ENCODE peak calls at places on chromosome X, in five cellular contexts. V, D, H, U and S are unnamed samples. For H3K27me3, the result is how much of the 10 kb centered on the place peaks cover.

GRCh38 chrX:78517124-78517523 is 142.0 kb downstream of the RTL3 start:
- DNase-seq in V (no peak), D (no peak), H (no peak), U (no peak), S (no peak)

GRCh38 chrX:114675365-114675764 is 91.5 kb downstream of the HTR2C start:
- DNase-seq in V (no peak), D (no peak), H (no peak), U (no peak), S (no peak)

GRCh38 chrX:93673056-93673868 is at the start of gene NAP1L3:
- DNase-seq in V (peak), D (peak), H (no peak), U (peak), S (no peak)

GRCh38 chrX:51332188-51332942 is at the start of gene NUDT10:
- DNase-seq in V (peak), D (peak), H (no peak), U (peak), S (no peak)

GRCh38 chrX:47574609-47575325 is 7.5 kb upstream of the TIMP1 start:
- DNase-seq in V (no peak), D (no peak), H (no peak), U (no peak), S (no peak)

GRCh38 chrX:121869876-121870477 is 822.6 kb downstream of the GLUD2 start:
- DNase-seq in V (no peak), D (no peak), H (no peak), U (no peak), S (no peak)

GRCh38 chrX:128739539-128739938 is 687.3 kb upstream of the ACTRT1 start:
- DNase-seq in V (no peak), D (no peak), H (no peak), U (no peak), S (no peak)

GRCh38 chrX:106952988-106953387 is 32.8 kb downstream of the CLDN2 start:
- DNase-seq in V (no peak), D (no peak), H (no peak), U (no peak), S (no peak)

GRCh38 chrX:118577041-118577440 is 81.4 kb downstream of the DOCK11 start:
- DNase-seq in V (no peak), D (peak), H (no peak), U (no peak), S (no peak)

GRCh38 chrX:39301041-39301440 is 499.8 kb downstream of the MID1IP1 start:
- DNase-seq in V (no peak), D (no peak), H (no peak), U (no peak), S (peak)

GRCh38 chrX:136210243-136210642 is 41.0 kb downstream of the MAP7D3 start:
- DNase-seq in V (no peak), D (no peak), H (no peak), U (no peak), S (no peak)

GRCh38 chrX:1582686-1583437 is 8.5 kb upstream of the AKAP17A start:
- DNase-seq in V (no peak), D (no peak), H (no peak), U (no peak), S (no peak)

GRCh38 chrX:21666679-21667078 is 8.5 kb upstream of the KLHL34 start:
- DNase-seq in V (no peak), D (no peak), H (no peak), U (no peak), S (no peak)

GRCh38 chrX:110509778-110510510 is 151.3 kb downstream of the RTL9 start:
- DNase-seq in V (no peak), D (no peak), H (no peak), U (no peak), S (no peak)

GRCh38 chrX:63128509-63128908 is 222.6 kb downstream of the SPIN4 start:
- DNase-seq in V (no peak), D (no peak), H (no peak), U (no peak), S (peak)

GRCh38 chrX:68748030-68748429 is 80.8 kb upstream of the EFNB1 start:
- DNase-seq in V (no peak), D (no peak), H (no peak), U (no peak), S (no peak)
- H3K27ac ChIP-seq in V (no peak), D (no peak), H (no peak), U (no peak), S (no peak)

DNA sequence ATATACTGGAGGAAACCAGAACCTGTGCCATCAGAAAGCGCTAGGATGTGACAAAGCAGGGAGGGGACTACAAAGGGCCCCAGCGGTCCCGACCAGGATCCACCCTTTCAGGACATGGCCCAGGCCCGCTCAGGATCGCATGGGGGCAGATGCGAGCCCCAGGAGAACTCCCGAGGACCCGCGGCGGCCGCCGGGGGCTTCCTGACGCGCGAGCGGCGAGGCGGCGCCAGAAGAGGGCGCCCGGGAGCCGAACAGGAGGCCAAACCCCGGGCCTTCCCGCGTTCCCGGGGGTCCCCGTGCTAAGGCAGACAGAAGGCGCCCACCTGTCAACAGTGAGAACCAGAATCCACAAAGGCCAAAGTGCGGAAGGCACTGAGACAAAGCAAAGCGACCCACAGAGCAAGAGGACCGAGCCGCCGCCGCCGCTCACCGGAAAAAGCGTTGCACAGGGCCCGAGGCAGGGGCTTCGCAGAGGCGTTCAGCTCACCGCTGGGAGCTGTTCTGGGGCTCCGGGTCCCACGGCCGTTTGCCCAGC is 7.3 kb upstream of the OPN1LW start:
- DNase-seq in V (peak), D (peak), H (peak), U (peak), S (peak)
- H3K4me3 ChIP-seq in V (peak), D (peak), H (no peak), U (peak), S (no peak)

DNA sequence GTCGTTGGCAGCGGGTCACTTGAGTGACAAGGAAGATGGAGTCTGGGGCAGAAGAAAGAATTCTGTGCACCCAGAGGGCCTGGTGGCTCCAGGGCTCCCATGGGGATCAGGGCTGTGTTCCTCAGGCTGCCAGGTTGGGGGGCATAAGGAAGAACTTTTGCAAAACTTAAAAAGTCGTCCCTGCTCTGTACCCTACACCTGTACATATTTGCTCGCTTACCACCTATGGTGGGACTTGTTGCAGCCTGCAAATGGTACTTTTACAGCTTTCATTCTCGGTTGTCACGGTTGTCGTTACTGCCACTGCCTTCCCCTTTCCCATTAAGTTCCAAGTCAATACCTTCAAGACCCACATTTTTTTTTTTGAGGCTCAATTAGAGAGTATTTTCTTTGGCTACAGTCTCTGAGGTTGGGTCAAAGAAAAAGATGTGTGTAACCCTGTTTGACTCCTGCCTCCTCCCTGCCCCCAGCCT is 9.1 kb downstream of the ARX start:
- DNase-seq in V (no peak), D (no peak), H (no peak), U (no peak), S (no peak)
- H3K27me3 ChIP-seq in V (under half), D (half or more), H (under half), U (under half), S (half or more)

DNA sequence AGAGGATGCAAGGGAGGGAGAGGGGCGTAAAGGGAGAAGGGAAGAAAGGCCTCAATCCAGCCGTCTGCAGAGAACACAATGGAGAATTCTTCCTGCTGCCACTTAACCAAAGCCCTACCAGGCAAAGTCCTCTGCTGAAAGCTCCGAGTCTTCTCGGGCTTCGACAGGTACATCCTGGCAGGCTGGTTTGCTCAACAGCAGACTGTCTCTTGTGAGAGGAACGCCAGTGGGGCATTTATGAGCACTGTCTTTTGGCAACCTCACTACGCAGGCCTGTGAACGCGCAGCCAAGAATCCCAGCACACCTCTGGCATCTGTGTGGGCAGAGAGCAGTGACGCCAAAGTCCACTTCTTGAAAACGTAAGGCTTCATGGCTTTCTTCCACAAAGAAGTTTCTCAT is 207.5 kb upstream of the FAM9B start:
- DNase-seq in V (no peak), D (peak), H (no peak), U (no peak), S (no peak)
- H3K27ac ChIP-seq in V (no peak), D (no peak), H (no peak), U (no peak), S (no peak)

DNA sequence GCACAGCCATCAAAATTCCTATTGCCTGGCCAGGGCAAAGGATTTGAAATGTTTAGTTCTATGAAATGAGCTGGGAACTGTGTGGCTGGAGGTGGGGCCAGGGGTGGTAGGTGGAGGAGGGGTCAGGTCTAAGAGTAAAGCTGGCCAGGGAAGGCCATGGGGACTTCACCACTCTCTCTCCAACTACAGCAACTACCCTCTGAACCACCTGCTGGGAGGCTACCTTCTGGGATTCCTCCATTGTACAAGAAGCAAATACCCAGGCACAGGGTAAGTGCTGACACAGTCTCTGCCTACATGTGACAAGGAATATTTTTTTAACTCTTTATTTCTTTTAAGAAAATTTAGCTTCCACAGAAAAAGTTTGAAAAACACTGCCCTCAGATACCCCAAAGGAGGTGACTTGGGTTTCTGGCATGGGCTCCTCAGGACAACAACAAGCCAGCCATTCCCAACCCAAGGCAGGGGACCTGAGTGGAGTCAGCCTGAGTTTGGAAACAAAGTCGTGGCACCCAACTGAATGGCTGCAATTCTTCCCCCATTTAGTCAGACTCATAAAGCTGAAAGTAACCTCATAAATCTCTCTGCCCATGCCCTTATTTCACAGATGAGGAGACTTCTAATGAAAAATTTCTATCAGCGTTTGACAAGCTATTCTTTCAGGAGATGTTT is 593.8 kb upstream of the DIPK2B start:
- DNase-seq in V (no peak), D (no peak), H (no peak), U (no peak), S (no peak)
- H3K4me3 ChIP-seq in V (no peak), D (no peak), H (no peak), U (no peak), S (no peak)

GRCh38 chrX:153493085-153493484 is 1.7 kb upstream of the BGN start:
- DNase-seq in V (no peak), D (no peak), H (no peak), U (no peak), S (no peak)
- H3K27me3 ChIP-seq in V (under half), D (under half), H (under half), U (under half), S (under half)